ENCODE peak calls at places on chromosome 16, in four cellular contexts. One of them, this sample, is unnamed.

GRCh38 chr16:81532491-81533174 is 88.0 kb downstream of the CMIP start:
- DNase-seq in heart right ventricle: no peak
- DNase-seq in AG04450: no peak
- DNase-seq in AG10803: no peak
- DNase-seq in this sample: no peak

GRCh38 chr16:4261557-4262172 is 11.2 kb downstream of the TFAP4 start:
- DNase-seq in AG10803: peak
- DNase-seq in heart right ventricle: peak
- DNase-seq in AG04450: no peak
- DNase-seq in this sample: peak

GRCh38 chr16:57979006-57979585 is 8.2 kb upstream of the CNGB1 start:
- DNase-seq in AG10803: no peak
- DNase-seq in heart right ventricle: no peak
- DNase-seq in AG04450: no peak
- DNase-seq in this sample: no peak

GRCh38 chr16:35411156-35411555 is 1951.7 kb downstream of the TP53TG3F start:
- DNase-seq in heart right ventricle: no peak
- DNase-seq in AG10803: no peak
- DNase-seq in AG04450: no peak
- DNase-seq in this sample: no peak

GRCh38 chr16:78607465-78607864 is 508.0 kb downstream of the WWOX start:
- DNase-seq in AG10803: no peak
- DNase-seq in heart right ventricle: no peak
- DNase-seq in AG04450: no peak
- DNase-seq in this sample: no peak

GRCh38 chr16:75481475-75481874 is 13.8 kb downstream of the CHST6 start:
- DNase-seq in heart right ventricle: no peak
- DNase-seq in AG04450: no peak
- DNase-seq in AG10803: no peak
- DNase-seq in this sample: no peak

GRCh38 chr16:56312028-56312300 is 113.4 kb downstream of the AMFR start:
- DNase-seq in AG04450: no peak
- DNase-seq in heart right ventricle: no peak
- DNase-seq in AG10803: no peak
- DNase-seq in this sample: no peak

GRCh38 chr16:15782573-15783365 is 74.1 kb downstream of the MYH11 start:
- DNase-seq in AG10803: no peak
- DNase-seq in AG04450: no peak
- DNase-seq in heart right ventricle: no peak
- DNase-seq in this sample: no peak

GRCh38 chr16:25030420-25031131 is 15.4 kb upstream of the ARHGAP17 start:
- DNase-seq in AG04450: no peak
- DNase-seq in AG10803: no peak
- DNase-seq in heart right ventricle: no peak
- DNase-seq in this sample: no peak

GRCh38 chr16:85681255-85681654 is 7.5 kb downstream of the GINS2 start:
- DNase-seq in heart right ventricle: no peak
- DNase-seq in AG10803: no peak
- DNase-seq in AG04450: no peak
- DNase-seq in this sample: no peak

GRCh38 chr16:2692251-2692947 is 10.1 kb downstream of the KCTD5 start:
- DNase-seq in AG04450: no peak
- DNase-seq in AG10803: no peak
- DNase-seq in heart right ventricle: peak
- DNase-seq in this sample: no peak

GRCh38 chr16:88346680-88347505 is 35.9 kb upstream of the ZNF469 start:
- DNase-seq in heart right ventricle: no peak
- DNase-seq in AG10803: no peak
- DNase-seq in AG04450: no peak
- DNase-seq in this sample: no peak

GRCh38 chr16:64590516-64590915 is 531.3 kb downstream of the CDH11 start:
- DNase-seq in AG04450: no peak
- DNase-seq in AG10803: peak
- DNase-seq in heart right ventricle: no peak
- DNase-seq in this sample: no peak

GRCh38 chr16:27402964-27403600 is 1.1 kb downstream of the IL21R start:
- DNase-seq in heart right ventricle: no peak
- DNase-seq in AG04450: no peak
- DNase-seq in AG10803: no peak
- DNase-seq in this sample: no peak

GRCh38 chr16:69494993-69495392 is 70.6 kb downstream of the CYB5B start:
- DNase-seq in AG04450: no peak
- DNase-seq in heart right ventricle: no peak
- DNase-seq in AG10803: no peak
- DNase-seq in this sample: no peak

GRCh38 chr16:53893731-53894435 is 189.9 kb downstream of the FTO start:
- DNase-seq in AG04450: peak
- DNase-seq in AG10803: peak
- DNase-seq in heart right ventricle: no peak
- DNase-seq in this sample: no peak

GRCh38 chr16:87353613-87354012 is 30.0 kb downstream of the FBXO31 start:
- DNase-seq in AG10803: no peak
- DNase-seq in heart right ventricle: no peak
- DNase-seq in AG04450: no peak
- DNase-seq in this sample: no peak

GRCh38 chr16:51431517-51432241 is 280.6 kb upstream of the SALL1 start:
- DNase-seq in AG10803: peak
- DNase-seq in heart right ventricle: no peak
- DNase-seq in AG04450: peak
- DNase-seq in this sample: no peak

GRCh38 chr16:30185683-30186421 is 2.5 kb downstream of the CORO1A start:
- DNase-seq in heart right ventricle: peak
- DNase-seq in AG04450: no peak
- DNase-seq in AG10803: no peak
- DNase-seq in this sample: no peak

GRCh38 chr16:48081656-48082055 is 74.1 kb downstream of the ABCC12 start:
- DNase-seq in heart right ventricle: no peak
- DNase-seq in AG04450: peak
- DNase-seq in AG10803: peak
- DNase-seq in this sample: no peak

GRCh38 chr16:71672125-71672524 is 46.1 kb downstream of the MARVELD3 start:
- DNase-seq in AG04450: no peak
- DNase-seq in AG10803: no peak
- DNase-seq in heart right ventricle: no peak
- DNase-seq in this sample: no peak

GRCh38 chr16:11639925-11640899 is 28.0 kb upstream of the SNN start:
- DNase-seq in heart right ventricle: peak
- DNase-seq in AG10803: peak
- DNase-seq in AG04450: peak
- DNase-seq in this sample: no peak

GRCh38 chr16:56861756-56862155 is 3.3 kb upstream of the SLC12A3 start:
- DNase-seq in AG04450: no peak
- DNase-seq in AG10803: no peak
- DNase-seq in heart right ventricle: no peak
- DNase-seq in this sample: no peak

GRCh38 chr16:83973077-83973476 is 5.0 kb downstream of the NECAB2 start:
- DNase-seq in heart right ventricle: no peak
- DNase-seq in AG10803: no peak
- DNase-seq in AG04450: no peak
- DNase-seq in this sample: no peak
- TF ChIP-seq CTCF in heart right ventricle: no peak
- TF ChIP-seq CTCF in AG10803: no peak
- TF ChIP-seq CTCF in AG04450: no peak
- TF ChIP-seq CTCF in this sample: no peak

GRCh38 chr16:19560078-19560477 is 4.6 kb downstream of the VPS35L start:
- DNase-seq in AG04450: no peak
- DNase-seq in heart right ventricle: no peak
- DNase-seq in AG10803: no peak
- DNase-seq in this sample: no peak

GRCh38 chr16:19549688-19550087 is 5.8 kb upstream of the VPS35L start:
- DNase-seq in AG10803: no peak
- DNase-seq in AG04450: no peak
- DNase-seq in heart right ventricle: no peak
- DNase-seq in this sample: no peak

GRCh38 chr16:19559242-19559910 is 3.9 kb downstream of the VPS35L start:
- DNase-seq in AG10803: peak
- DNase-seq in heart right ventricle: no peak
- DNase-seq in AG04450: peak
- DNase-seq in this sample: no peak

GRCh38 chr16:19555938-19556778 is 655 bp downstream of the VPS35L start:
- DNase-seq in AG04450: no peak
- DNase-seq in AG10803: peak
- DNase-seq in heart right ventricle: no peak
- DNase-seq in this sample: peak

DNA sequence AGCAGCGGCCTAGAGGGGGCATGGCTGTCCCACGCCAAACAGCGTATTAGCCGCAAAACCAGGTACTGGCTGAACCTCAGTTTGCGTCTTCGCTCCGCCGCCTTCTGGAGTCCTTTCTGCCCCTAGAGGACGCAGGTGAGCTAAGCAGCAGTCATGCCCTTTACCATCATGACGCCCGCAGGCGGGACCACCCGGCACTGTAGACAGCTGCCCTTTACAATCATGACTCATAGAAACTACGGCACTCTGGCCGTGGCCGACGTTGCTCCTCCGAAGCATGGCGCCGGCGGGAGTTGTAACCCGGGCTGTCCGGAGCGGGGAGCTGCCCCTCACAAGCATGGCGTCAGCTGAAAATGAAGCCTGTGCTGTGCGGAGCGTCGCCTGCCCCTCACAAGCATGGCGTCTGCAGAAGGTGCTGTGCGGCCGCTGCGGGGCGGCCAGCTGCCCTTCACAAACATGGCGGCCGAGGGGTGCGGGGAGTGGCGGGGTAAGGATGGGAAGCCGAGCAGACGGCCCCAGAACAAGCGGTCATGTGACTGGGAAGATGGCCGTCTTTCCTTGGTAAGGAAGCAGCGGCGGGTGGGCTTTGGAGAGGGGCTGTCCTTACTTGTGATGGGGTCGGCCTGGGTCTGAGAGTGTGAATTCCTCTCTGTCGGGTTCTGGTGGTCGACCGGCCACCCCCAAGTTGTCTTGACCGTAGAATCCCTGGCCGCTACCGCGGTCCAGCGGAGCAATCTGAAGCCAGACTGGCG is at the start of gene VPS35L:
- DNase-seq in heart right ventricle: peak
- DNase-seq in AG10803: peak
- DNase-seq in AG04450: peak
- DNase-seq in this sample: peak
- TF ChIP-seq CTCF in heart right ventricle: peak
- TF ChIP-seq CTCF in AG10803: peak
- TF ChIP-seq CTCF in AG04450: peak
- TF ChIP-seq CTCF in this sample: peak

DNA sequence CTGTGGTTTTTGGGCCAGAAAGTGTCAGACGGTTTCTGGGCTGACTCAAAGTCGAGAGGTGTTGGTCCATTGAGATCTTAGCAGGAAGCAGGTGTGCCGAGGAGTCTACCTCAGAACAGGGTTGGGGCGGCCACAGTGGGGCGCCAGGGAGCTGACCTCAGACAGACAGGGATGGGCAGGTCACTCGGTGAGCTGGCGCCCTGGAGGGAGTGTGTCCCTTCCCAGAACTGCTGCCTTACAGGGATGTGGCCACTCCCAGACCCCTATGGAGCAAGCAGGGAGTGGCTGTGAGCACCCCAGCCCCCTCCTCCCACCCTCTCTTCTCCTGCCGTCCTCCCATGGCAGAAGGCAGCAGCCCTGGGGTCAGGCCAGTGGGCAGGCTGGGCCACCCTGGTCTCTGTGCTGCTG is 14.0 kb upstream of the DPEP1 start:
- DNase-seq in AG04450: no peak
- DNase-seq in AG10803: no peak
- DNase-seq in heart right ventricle: no peak
- DNase-seq in this sample: no peak
- TF ChIP-seq CTCF in AG04450: peak
- TF ChIP-seq CTCF in AG10803: peak
- TF ChIP-seq CTCF in heart right ventricle: no peak
- TF ChIP-seq CTCF in this sample: peak

GRCh38 chr16:23348579-23349469 is 46.7 kb downstream of the SCNN1B start:
- DNase-seq in AG04450: no peak
- DNase-seq in AG10803: no peak
- DNase-seq in heart right ventricle: no peak
- DNase-seq in this sample: no peak
- TF ChIP-seq CTCF in AG04450: peak
- TF ChIP-seq CTCF in AG10803: peak
- TF ChIP-seq CTCF in heart right ventricle: no peak
- TF ChIP-seq CTCF in this sample: peak

GRCh38 chr16:50372611-50373344 is 4.0 kb upstream of the BRD7 start:
- DNase-seq in AG10803: peak
- DNase-seq in AG04450: no peak
- DNase-seq in heart right ventricle: peak
- DNase-seq in this sample: no peak

GRCh38 chr16:50373345-50373701 is 4.5 kb upstream of the BRD7 start:
- DNase-seq in heart right ventricle: no peak
- DNase-seq in AG04450: no peak
- DNase-seq in AG10803: no peak
- DNase-seq in this sample: no peak

GRCh38 chr16:50371036-50371716 is 2.4 kb upstream of the BRD7 start:
- DNase-seq in AG10803: no peak
- DNase-seq in heart right ventricle: no peak
- DNase-seq in AG04450: no peak
- DNase-seq in this sample: no peak

GRCh38 chr16:50373780-50374179 is 5.0 kb upstream of the BRD7 start:
- DNase-seq in AG04450: no peak
- DNase-seq in heart right ventricle: no peak
- DNase-seq in AG10803: no peak
- DNase-seq in this sample: no peak

GRCh38 chr16:50371936-50372595 is 3.3 kb upstream of the BRD7 start:
- DNase-seq in AG10803: peak
- DNase-seq in AG04450: no peak
- DNase-seq in heart right ventricle: no peak
- DNase-seq in this sample: no peak
- TF ChIP-seq CTCF in AG10803: peak
- TF ChIP-seq CTCF in AG04450: peak
- TF ChIP-seq CTCF in heart right ventricle: no peak
- TF ChIP-seq CTCF in this sample: peak

GRCh38 chr16:377419-377951 is 4.3 kb downstream of the PGAP6 start:
- DNase-seq in AG04450: no peak
- DNase-seq in heart right ventricle: peak
- DNase-seq in AG10803: no peak
- DNase-seq in this sample: no peak

GRCh38 chr16:376817-377418 is 4.9 kb downstream of the PGAP6 start:
- DNase-seq in heart right ventricle: peak
- DNase-seq in AG10803: no peak
- DNase-seq in AG04450: no peak
- DNase-seq in this sample: no peak

GRCh38 chr16:374616-374926 is 4.2 kb upstream of the MRPL28 start:
- DNase-seq in AG04450: no peak
- DNase-seq in heart right ventricle: no peak
- DNase-seq in AG10803: no peak
- DNase-seq in this sample: no peak

GRCh38 chr16:375212-375611 is 4.9 kb upstream of the MRPL28 start:
- DNase-seq in AG10803: no peak
- DNase-seq in AG04450: no peak
- DNase-seq in heart right ventricle: no peak
- DNase-seq in this sample: no peak

GRCh38 chr16:375927-376816 is 5.6 kb downstream of the PGAP6 start:
- DNase-seq in AG10803: no peak
- DNase-seq in heart right ventricle: peak
- DNase-seq in AG04450: no peak
- DNase-seq in this sample: no peak
- TF ChIP-seq CTCF in AG10803: no peak
- TF ChIP-seq CTCF in heart right ventricle: no peak
- TF ChIP-seq CTCF in AG04450: no peak
- TF ChIP-seq CTCF in this sample: no peak

GRCh38 chr16:68436581-68436980 is 11.7 kb downstream of the SMPD3 start:
- DNase-seq in AG04450: no peak
- DNase-seq in heart right ventricle: no peak
- DNase-seq in AG10803: no peak
- DNase-seq in this sample: no peak
- TF ChIP-seq CTCF in AG04450: peak
- TF ChIP-seq CTCF in heart right ventricle: no peak
- TF ChIP-seq CTCF in AG10803: peak
- TF ChIP-seq CTCF in this sample: peak